ENCODE peak calls at places on chromosome 7, in seven cellular contexts. U is neuronal stem cell, M is IMR-90, N is H9, I is mesendoderm, L is mesenchymal stem cell, E is H1. S is an unnamed sample.
A peak's percentile ranks its signal among the peaks of the same experiment; 100 is the strongest.

GRCh38 chr7:101232141-101232821 is 5.3 kb downstream of the CLDN15 start:
- DNase-seq in U (no peak), M (no peak), N (peak; percentile 74), I (peak; percentile 61), L (no peak), E (peak; percentile 39), S (peak; percentile 87)

GRCh38 chr7:79452032-79452494 is 1.4 kb downstream of the MAGI2 start:
- DNase-seq in U (peak; percentile 60), M (peak; percentile 82), N (peak; percentile 86), I (peak; percentile 71), L (peak; percentile 90), E (peak; percentile 19), S (peak; percentile 52)

GRCh38 chr7:80942261-80943041 is 23.6 kb upstream of the SEMA3C start:
- DNase-seq in U (no peak), M (peak; percentile 96), N (no peak), I (peak; percentile 89), L (peak; percentile 96), E (peak; percentile 23), S (peak; percentile 94)

GRCh38 chr7:143356414-143357050 is 6.0 kb downstream of the FAM131B start:
- DNase-seq in U (no peak), M (no peak), N (no peak), I (no peak), L (no peak), E (no peak), S (no peak)

GRCh38 chr7:151838861-151839381 is 38.0 kb downstream of the PRKAG2 start:
- DNase-seq in U (no peak), M (no peak), N (no peak), I (no peak), L (no peak), E (no peak), S (no peak)

GRCh38 chr7:135001390-135002165 is 15.3 kb downstream of the AGBL3 start:
- DNase-seq in U (no peak), M (no peak), N (no peak), I (no peak), L (peak; percentile 15), E (no peak), S (no peak)

GRCh38 chr7:471866-472639 is 47.6 kb downstream of the PDGFA start:
- DNase-seq in U (no peak), M (peak; percentile 98), N (no peak), I (peak; percentile 44), L (peak; percentile 99), E (no peak), S (peak; percentile 11)

GRCh38 chr7:44398506-44398905 is 73.1 kb upstream of the CAMK2B start:
- DNase-seq in U (no peak), M (no peak), N (no peak), I (no peak), L (no peak), E (no peak), S (no peak)

GRCh38 chr7:137674064-137674463 is 172.7 kb downstream of the DGKI start:
- DNase-seq in U (no peak), M (no peak), N (no peak), I (no peak), L (no peak), E (no peak), S (no peak)

GRCh38 chr7:5139998-5140397 is 50.0 kb upstream of the WIPI2 start:
- DNase-seq in U (peak; percentile 3), M (peak; percentile 9), N (peak; percentile 72), I (peak; percentile 43), L (peak; percentile 5), E (no peak), S (peak; percentile 26)

GRCh38 chr7:27850531-27850930 is 110.6 kb downstream of the TAX1BP1 start:
- DNase-seq in U (no peak), M (no peak), N (no peak), I (no peak), L (no peak), E (no peak), S (no peak)

GRCh38 chr7:103870664-103871063 is 118.8 kb downstream of the RELN start:
- DNase-seq in U (no peak), M (no peak), N (no peak), I (no peak), L (no peak), E (no peak), S (no peak)

GRCh38 chr7:135673360-135673706 is 11.0 kb downstream of the STMP1 start:
- DNase-seq in U (no peak), M (peak; percentile 84), N (no peak), I (no peak), L (peak; percentile 43), E (no peak), S (no peak)

GRCh38 chr7:2412587-2413201 is 9.3 kb downstream of the CHST12 start:
- DNase-seq in U (no peak), M (peak; percentile 30), N (no peak), I (no peak), L (no peak), E (no peak), S (no peak)

GRCh38 chr7:81648716-81649115 is 121.1 kb downstream of the HGF start:
- DNase-seq in U (no peak), M (peak; percentile 42), N (no peak), I (no peak), L (no peak), E (no peak), S (no peak)

GRCh38 chr7:140263277-140263676 is 86.5 kb upstream of the KDM7A start:
- DNase-seq in U (no peak), M (no peak), N (no peak), I (no peak), L (no peak), E (no peak), S (no peak)

GRCh38 chr7:38107486-38107893 is 70.6 kb upstream of the STARD3NL start:
- DNase-seq in U (peak; percentile 64), M (peak; percentile 35), N (peak; percentile 69), I (peak; percentile 69), L (peak; percentile 52), E (peak; percentile 7), S (peak; percentile 71)

GRCh38 chr7:128838981-128839731 is 8.9 kb downstream of the FLNC start:
- DNase-seq in U (no peak), M (no peak), N (no peak), I (no peak), L (no peak), E (no peak), S (no peak)

GRCh38 chr7:98234429-98235147 is 17.4 kb downstream of the TECPR1 start:
- DNase-seq in U (no peak), M (peak; percentile 12), N (no peak), I (no peak), L (peak; percentile 37), E (no peak), S (peak; percentile 52)

GRCh38 chr7:98233241-98234070 is 18.6 kb downstream of the TECPR1 start:
- DNase-seq in U (no peak), M (no peak), N (no peak), I (no peak), L (no peak), E (no peak), S (no peak)

GRCh38 chr7:98231489-98232275 is 20.4 kb downstream of the TECPR1 start:
- DNase-seq in U (no peak), M (no peak), N (no peak), I (no peak), L (no peak), E (no peak), S (no peak)

GRCh38 chr7:98232276-98232585 is 19.8 kb downstream of the TECPR1 start:
- DNase-seq in U (no peak), M (no peak), N (no peak), I (no peak), L (no peak), E (no peak), S (no peak)

GRCh38 chr7:98232799-98233198 is 19.2 kb downstream of the TECPR1 start:
- DNase-seq in U (no peak), M (no peak), N (no peak), I (no peak), L (no peak), E (no peak), S (no peak)
- H2AK5ac ChIP-seq in U (no peak overlapping the region), M (no peak overlapping the region), N (no peak overlapping the region), I (no peak overlapping the region), L (no peak overlapping the region), E (no peak overlapping the region), S (no peak overlapping the region)

GRCh38 chr7:75623390-75624133 is 115.2 kb downstream of the HIP1 start:
- DNase-seq in U (no peak), M (peak; percentile 11), N (no peak), I (peak; percentile 64), L (peak; percentile 47), E (no peak), S (no peak)
- H2AK5ac ChIP-seq in U (no peak overlapping the region), M (peak overlapping the region; percentile 95), N (no peak overlapping the region), I (no peak overlapping the region), L (no peak overlapping the region), E (peak overlapping the region; percentile 82), S (no peak overlapping the region)

GRCh38 chr7:83655951-83656556 is 7.1 kb upstream of the SEMA3E start:
- DNase-seq in U (no peak), M (peak; percentile 61), N (no peak), I (peak; percentile 65), L (peak; percentile 66), E (no peak), S (peak; percentile 72)

GRCh38 chr7:83649701-83650100 is 762 bp upstream of the SEMA3E start:
- DNase-seq in U (no peak), M (no peak), N (no peak), I (no peak), L (no peak), E (no peak), S (no peak)

GRCh38 chr7:83648464-83649241 is at the start of gene SEMA3E:
- DNase-seq in U (peak; percentile 33), M (peak; percentile 35), N (peak; percentile 65), I (peak; percentile 96), L (peak; percentile 83), E (no peak), S (peak; percentile 51)

DNA sequence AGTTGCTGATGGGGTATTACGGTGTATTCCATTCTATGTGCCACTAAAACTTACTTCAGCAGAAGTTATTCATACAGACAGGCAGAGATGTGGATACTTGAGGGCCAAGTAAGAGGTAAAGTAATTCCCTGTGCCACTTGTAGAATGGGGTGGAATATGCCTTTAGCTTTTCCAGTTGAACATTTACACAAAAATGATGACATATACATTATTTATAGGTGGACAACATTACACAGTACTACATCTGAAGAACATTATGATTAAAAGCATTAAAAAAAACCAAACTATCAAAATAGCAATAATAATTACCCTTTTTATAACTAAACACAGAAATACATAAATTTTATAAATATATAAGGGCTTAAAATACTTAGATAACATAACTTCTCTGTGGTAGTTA is 3.5 kb upstream of the SEMA3E start:
- DNase-seq in U (no peak), M (no peak), N (no peak), I (no peak), L (no peak), E (no peak), S (no peak)
- H2AK5ac ChIP-seq in U (no peak overlapping the region), M (no peak overlapping the region), N (no peak overlapping the region), I (no peak overlapping the region), L (no peak overlapping the region), E (no peak overlapping the region), S (no peak overlapping the region)

GRCh38 chr7:12884033-12884432 is 196.6 kb downstream of the ARL4A start:
- DNase-seq in U (no peak), M (peak; percentile 69), N (no peak), I (no peak), L (no peak), E (no peak), S (no peak)

GRCh38 chr7:12882710-12883109 is 195.3 kb downstream of the ARL4A start:
- DNase-seq in U (no peak), M (no peak), N (no peak), I (no peak), L (no peak), E (no peak), S (no peak)

GRCh38 chr7:12881712-12882111 is 194.3 kb downstream of the ARL4A start:
- DNase-seq in U (no peak), M (no peak), N (no peak), I (no peak), L (no peak), E (no peak), S (no peak)

GRCh38 chr7:12873596-12873995 is 186.2 kb downstream of the ARL4A start:
- DNase-seq in U (no peak), M (no peak), N (no peak), I (no peak), L (no peak), E (no peak), S (no peak)

GRCh38 chr7:12879139-12879538 is 191.7 kb downstream of the ARL4A start:
- DNase-seq in U (no peak), M (no peak), N (no peak), I (no peak), L (no peak), E (no peak), S (no peak)
- H2AK5ac ChIP-seq in U (no peak overlapping the region), M (no peak overlapping the region), N (no peak overlapping the region), I (no peak overlapping the region), L (no peak overlapping the region), E (no peak overlapping the region), S (no peak overlapping the region)